ENCODE peak calls at places on chromosomes 2 and 18, in four cellular contexts. I is IMR-90, C is H1, K is mesendoderm. B is an unnamed sample.

GRCh38 chr18:24368749-24369148 is 28.9 kb downstream of the OSBPL1A start:
- DNase-seq in I (peak; percentile 20), C (no peak), K (peak; percentile 41), B (no peak)

GRCh38 chr2:196925768-196926561 is 542 bp downstream of the PGAP1 start:
- DNase-seq in I (peak; percentile 26), C (no peak), K (peak; percentile 74), B (peak; percentile 51)

GRCh38 chr2:137202310-137202709 is 437.0 kb downstream of the THSD7B start:
- DNase-seq in I (no peak), C (no peak), K (no peak), B (no peak)

GRCh38 chr2:122535960-122536517 is 780.6 kb downstream of the TSN start:
- DNase-seq in I (no peak), C (no peak), K (no peak), B (no peak)

GRCh38 chr2:28435796-28436425 is 43.3 kb downstream of the FOSL2 start:
- DNase-seq in I (no peak), C (no peak), K (no peak), B (no peak)

GRCh38 chr2:18299423-18300212 is 260.8 kb downstream of the RDH14 start:
- DNase-seq in I (peak; percentile 96), C (peak; percentile 19), K (peak; percentile 96), B (peak; percentile 31)

GRCh38 chr2:112679484-112679883 is 33.7 kb downstream of the SLC20A1 start:
- DNase-seq in I (no peak), C (no peak), K (peak; percentile 46), B (no peak)

GRCh38 chr2:174771631-174772491 is 7.6 kb upstream of the CHRNA1 start:
- DNase-seq in I (peak; percentile 82), C (peak; percentile 93), K (peak; percentile 95), B (peak; percentile 93)

GRCh38 chr2:113370478-113371091 is 66.9 kb upstream of the ZNG1B start:
- DNase-seq in I (peak; percentile 72), C (peak; percentile 9), K (peak; percentile 75), B (peak; percentile 63)

GRCh38 chr18:75582406-75582821 is 154.9 kb upstream of the SMIM21 start:
- DNase-seq in I (peak; percentile 76), C (no peak), K (no peak), B (no peak)

GRCh38 chr2:190504912-190505311 is 29.6 kb downstream of the NEMP2 start:
- DNase-seq in I (no peak), C (no peak), K (no peak), B (no peak)

GRCh38 chr18:74316257-74317180 is 880 bp downstream of the C18orf63 start:
- DNase-seq in I (peak; percentile 84), C (no peak), K (peak; percentile 81), B (no peak)

GRCh38 chr18:494602-494983 is 5.9 kb downstream of the COLEC12 start:
- DNase-seq in I (peak; percentile 94), C (no peak), K (no peak), B (no peak)

GRCh38 chr2:213219816-213220215 is 64.4 kb upstream of the SPAG16 start:
- DNase-seq in I (peak; percentile 23), C (no peak), K (no peak), B (no peak)

GRCh38 chr2:126739093-126739492 is 83.1 kb downstream of the GYPC start:
- DNase-seq in I (no peak), C (no peak), K (no peak), B (no peak)

GRCh38 chr18:12028040-12028628 is 46.8 kb downstream of the IMPA2 start:
- DNase-seq in I (no peak), C (no peak), K (peak; percentile 65), B (no peak)

GRCh38 chr18:68429809-68430208 is 285.1 kb downstream of the TMX3 start:
- DNase-seq in I (peak; percentile 77), C (no peak), K (no peak), B (no peak)

GRCh38 chr2:185833864-185834263 is 95.3 kb downstream of the FSIP2 start:
- DNase-seq in I (no peak), C (no peak), K (no peak), B (no peak)

GRCh38 chr2:56582570-56582969 is 398.8 kb downstream of the CCDC85A start:
- DNase-seq in I (no peak), C (no peak), K (no peak), B (no peak)

GRCh38 chr18:54700580-54700979 is 109.5 kb downstream of the DYNAP start:
- DNase-seq in I (no peak), C (no peak), K (no peak), B (no peak)

GRCh38 chr2:79638410-79638809 is 125.6 kb downstream of the CTNNA2 start:
- DNase-seq in I (no peak), C (no peak), K (no peak), B (no peak)

GRCh38 chr2:57182941-57183340 is 863.7 kb upstream of the VRK2 start:
- DNase-seq in I (no peak), C (no peak), K (no peak), B (no peak)

GRCh38 chr2:10941383-10941782 is 29.6 kb downstream of the KCNF1 start:
- DNase-seq in I (no peak), C (no peak), K (no peak), B (no peak)

GRCh38 chr2:42317945-42318344 is 43.1 kb downstream of the COX7A2L start:
- DNase-seq in I (no peak), C (no peak), K (no peak), B (no peak)

GRCh38 chr2:36785179-36785795 is 88.8 kb downstream of the VIT start:
- DNase-seq in I (peak; percentile 57), C (peak; percentile 69), K (peak; percentile 84), B (peak; percentile 81)

GRCh38 chr2:186641807-186642321 is 52.0 kb upstream of the FAM171B start:
- DNase-seq in I (peak; percentile 78), C (no peak), K (peak; percentile 76), B (no peak)

GRCh38 chr2:186486651-186487647 is 889 bp downstream of the ZC3H15 start:
- DNase-seq in I (peak; percentile 17), C (no peak), K (no peak), B (no peak)

GRCh38 chr2:233399306-233400225 is 45.3 kb downstream of the DGKD start:
- DNase-seq in I (no peak), C (no peak), K (peak; percentile 65), B (peak; percentile 50)

GRCh38 chr18:35938158-35938557 is 34.3 kb upstream of the RMP24 start:
- DNase-seq in I (peak; percentile 41), C (no peak), K (no peak), B (no peak)

GRCh38 chr2:137210039-137210438 is 444.7 kb downstream of the THSD7B start:
- DNase-seq in I (no peak), C (no peak), K (no peak), B (no peak)

GRCh38 chr2:138516030-138516704 is 14.6 kb downstream of the SPOPL start:
- DNase-seq in I (peak; percentile 51), C (no peak), K (peak; percentile 80), B (no peak)

GRCh38 chr2:159960413-159960812 is 102.0 kb downstream of the PLA2R1 start:
- DNase-seq in I (peak; percentile 85), C (no peak), K (peak; percentile 11), B (no peak)

GRCh38 chr2:107808986-107809385 is 17.7 kb upstream of the RGPD4 start:
- DNase-seq in I (no peak), C (no peak), K (no peak), B (no peak)

GRCh38 chr18:75223687-75224347 is 13.2 kb downstream of the TSHZ1 start:
- DNase-seq in I (peak; percentile 6), C (no peak), K (no peak), B (no peak)

GRCh38 chr2:219688560-219689445 is 61.4 kb downstream of the SLC4A3 start:
- DNase-seq in I (peak; percentile 74), C (no peak), K (no peak), B (no peak)

GRCh38 chr2:38512211-38512610 is 90.5 kb downstream of the HNRNPLL start:
- DNase-seq in I (no peak), C (no peak), K (no peak), B (no peak)

DNA sequence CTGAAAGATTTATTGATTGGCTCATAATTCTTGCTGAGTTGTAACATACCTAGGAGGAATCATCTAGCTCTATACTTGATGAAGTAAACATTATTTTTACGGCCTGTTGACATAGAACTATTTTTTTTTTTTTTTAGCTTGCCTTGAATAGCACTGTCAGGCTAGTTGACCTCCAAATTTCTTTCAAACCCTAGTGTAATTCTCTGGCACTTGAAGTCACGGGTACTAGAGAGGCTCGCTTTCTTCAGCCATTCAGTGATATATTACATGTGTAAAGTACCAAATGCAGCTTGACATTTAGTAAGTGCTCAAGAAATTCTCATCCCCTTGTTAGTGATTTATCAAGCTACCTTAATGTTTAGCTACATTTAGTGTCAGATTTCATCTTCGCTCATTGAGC is 2.9 kb downstream of the SERPINB12 start:
- DNase-seq in I (no peak), C (no peak), K (no peak), B (no peak)
- H4K5ac ChIP-seq in I (no peak overlapping the region), C (no peak overlapping the region), K (no peak overlapping the region), B (no peak overlapping the region)

GRCh38 chr18:64337018-64337417 is 188.1 kb upstream of the LINC00305 start:
- DNase-seq in I (no peak), C (no peak), K (no peak), B (no peak)
- H4K5ac ChIP-seq in I (no peak overlapping the region), C (no peak overlapping the region), K (no peak overlapping the region), B (no peak overlapping the region)

GRCh38 chr18:9850297-9850696 is 35.5 kb upstream of the TXNDC2 start:
- DNase-seq in I (no peak), C (no peak), K (no peak), B (no peak)
- H4K5ac ChIP-seq in I (no peak overlapping the region), C (no peak overlapping the region), K (no peak overlapping the region), B (no peak overlapping the region)

GRCh38 chr18:55906533-55906932 is 318.5 kb upstream of the TCF4 start:
- DNase-seq in I (no peak), C (no peak), K (no peak), B (no peak)
- H4K5ac ChIP-seq in I (no peak overlapping the region), C (no peak overlapping the region), K (no peak overlapping the region), B (no peak overlapping the region)

GRCh38 chr2:198414976-198415375 is 610.6 kb downstream of the PLCL1 start:
- DNase-seq in I (no peak), C (no peak), K (no peak), B (no peak)
- H4K5ac ChIP-seq in I (no peak overlapping the region), C (no peak overlapping the region), K (no peak overlapping the region), B (no peak overlapping the region)

DNA sequence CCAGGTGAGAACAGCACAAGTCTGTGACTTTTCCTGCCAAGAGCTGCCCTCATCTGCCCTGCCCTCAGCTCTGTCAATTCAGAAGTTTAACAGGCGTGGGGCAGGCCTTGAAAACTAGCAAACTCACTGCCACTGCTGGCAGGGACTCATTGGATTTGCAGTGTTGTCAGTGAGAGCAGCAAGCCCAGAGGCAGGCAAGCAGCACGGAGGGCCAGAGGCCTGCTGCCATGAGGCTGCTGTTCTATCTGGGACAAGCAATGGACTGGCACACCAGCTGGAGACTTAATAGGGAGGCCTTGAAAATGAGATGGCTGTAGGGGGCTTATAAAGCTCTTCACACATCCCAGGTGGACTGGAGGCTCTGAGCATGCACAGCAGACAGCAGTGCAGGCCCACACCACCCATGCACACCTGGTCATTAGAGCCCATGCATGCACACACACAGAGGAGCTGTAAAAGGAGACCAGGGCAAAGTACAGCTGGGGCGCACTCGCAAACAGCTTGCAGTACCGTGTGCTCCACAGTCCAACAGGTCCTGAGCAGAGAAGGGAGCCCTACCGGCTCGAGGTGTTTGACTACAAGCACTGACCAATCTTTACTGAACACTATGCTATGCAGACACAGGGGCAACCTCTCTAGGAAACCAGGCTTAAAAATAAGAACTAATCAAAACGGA is 28.7 kb downstream of the MGAT4A start:
- DNase-seq in I (no peak), C (no peak), K (no peak), B (no peak)
- H4K5ac ChIP-seq in I (no peak overlapping the region), C (no peak overlapping the region), K (no peak overlapping the region), B (no peak overlapping the region)

GRCh38 chr2:141828761-141829160 is 302.1 kb downstream of the LRP1B start:
- DNase-seq in I (no peak), C (no peak), K (no peak), B (no peak)
- H4K5ac ChIP-seq in I (no peak overlapping the region), C (no peak overlapping the region), K (no peak overlapping the region), B (no peak overlapping the region)